ENCODE peak calls at places on chromosomes 2 and 18, in five cellular contexts. L is esophagus muscularis mucosa, B is GM03348, N is AG09309, U is NCI-H510A treated with DMSO at 0.1 percent for 48 hours. V is an unnamed sample.

GRCh38 chr2:222615320-222615719 is 40.6 kb downstream of the FARSB start:
- DNase-seq in L (no peak), B (no peak), N (no peak), U (no peak), V (no peak)

GRCh38 chr18:61322265-61322873 is 10.9 kb upstream of the CDH20 start:
- DNase-seq in L (no peak), B (peak; percentile 86), N (no peak), U (peak; percentile 42), V (peak; percentile 7)

GRCh38 chr2:18619091-18619490 is 29.7 kb upstream of the NT5C1B start:
- DNase-seq in L (no peak), B (no peak), N (no peak), U (no peak), V (no peak)

GRCh38 chr2:72236445-72237067 is 88.9 kb upstream of the CYP26B1 start:
- DNase-seq in L (no peak), B (peak; percentile 76), N (peak; percentile 74), U (no peak), V (peak; percentile 88)

GRCh38 chr18:56538756-56539155 is 99.6 kb downstream of the TXNL1 start:
- DNase-seq in L (no peak), B (peak; percentile 74), N (peak; percentile 69), U (no peak), V (peak; percentile 72)

GRCh38 chr2:236642584-236643291 is 73.1 kb downstream of the ACKR3 start:
- DNase-seq in L (peak; percentile 96), B (peak; percentile 93), N (peak; percentile 94), U (no peak), V (peak; percentile 100)

GRCh38 chr2:233422050-233422639 is 67.9 kb downstream of the DGKD start:
- DNase-seq in L (no peak), B (no peak), N (no peak), U (peak; percentile 97), V (no peak)

GRCh38 chr18:42635378-42636048 is 480.0 kb downstream of the RIT2 start:
- DNase-seq in L (no peak), B (no peak), N (no peak), U (no peak), V (no peak)

GRCh38 chr18:63848159-63848558 is 39.3 kb upstream of the SERPINB2 start:
- DNase-seq in L (no peak), B (peak; percentile 51), N (peak; percentile 48), U (peak; percentile 76), V (peak; percentile 36)

GRCh38 chr18:35171315-35171987 is 69.4 kb upstream of the ZNF397 start:
- DNase-seq in L (no peak), B (no peak), N (no peak), U (peak; percentile 89), V (no peak)

GRCh38 chr2:170047331-170048065 is 130.4 kb upstream of the MYO3B start:
- DNase-seq in L (no peak), B (no peak), N (no peak), U (no peak), V (no peak)

GRCh38 chr2:216002274-216002673 is 11.1 kb downstream of the MREG start:
- DNase-seq in L (no peak), B (no peak), N (no peak), U (no peak), V (no peak)

GRCh38 chr2:70532244-70532935 is 21.2 kb downstream of the TGFA start:
- DNase-seq in L (peak; percentile 72), B (no peak), N (no peak), U (no peak), V (no peak)

GRCh38 chr2:201057715-201058248 is 13.7 kb downstream of the HYCC2 start:
- DNase-seq in L (no peak), B (no peak), N (no peak), U (no peak), V (no peak)

GRCh38 chr18:13630869-13631268 is 95.5 kb downstream of the FAM210A start:
- DNase-seq in L (no peak), B (no peak), N (no peak), U (no peak), V (no peak)

GRCh38 chr2:88885275-88885674 is 193.8 kb downstream of the RPIA start:
- DNase-seq in L (no peak), B (no peak), N (no peak), U (no peak), V (no peak)

GRCh38 chr18:79529296-79529695 is 133.6 kb downstream of the NFATC1 start:
- DNase-seq in L (no peak), B (no peak), N (no peak), U (no peak), V (no peak)

GRCh38 chr2:150267651-150268415 is 219.6 kb downstream of the RND3 start:
- DNase-seq in L (no peak), B (no peak), N (no peak), U (no peak), V (no peak)

GRCh38 chr18:76885011-76885410 is 62.7 kb downstream of the ZNF236 start:
- DNase-seq in L (no peak), B (no peak), N (no peak), U (no peak), V (no peak)

GRCh38 chr2:10140841-10141610 is 18.5 kb downstream of the RRM2 start:
- DNase-seq in L (no peak), B (no peak), N (no peak), U (no peak), V (no peak)

GRCh38 chr2:114935031-114935430 is 492.6 kb downstream of the DPP10 start:
- DNase-seq in L (no peak), B (no peak), N (no peak), U (no peak), V (no peak)

GRCh38 chr2:208807756-208808155 is 401.2 kb downstream of the PTH2R start:
- DNase-seq in L (no peak), B (no peak), N (no peak), U (no peak), V (no peak)

GRCh38 chr2:19171409-19171808 is 187.0 kb downstream of the OSR1 start:
- DNase-seq in L (no peak), B (no peak), N (no peak), U (no peak), V (no peak)

GRCh38 chr18:10410472-10411300 is 43.7 kb upstream of the APCDD1 start:
- DNase-seq in L (peak; percentile 90), B (no peak), N (no peak), U (no peak), V (peak; percentile 43)

GRCh38 chr2:45743531-45744391 is 92.3 kb downstream of the PRKCE start:
- DNase-seq in L (no peak), B (peak; percentile 66), N (no peak), U (no peak), V (peak; percentile 5)

GRCh38 chr18:78849046-78849445 is 130.6 kb upstream of the SALL3 start:
- DNase-seq in L (peak; percentile 77), B (no peak), N (no peak), U (no peak), V (no peak)

GRCh38 chr2:192146069-192147006 is 48.4 kb downstream of the TMEFF2 start:
- DNase-seq in L (no peak), B (peak; percentile 44), N (no peak), U (no peak), V (peak; percentile 85)

V was measured in astrocyte.